ENCODE peak calls at places on chromosomes 3 and 15, in six cellular contexts. H is HepG2, I is K562, E is H1, T is GM12891, B is GM12878. G is an unnamed sample.

GRCh38 chr3:196650740-196651311 is 11.3 kb downstream of the NRROS start:
- DNase-seq in H (peak), I (peak), E (no peak), T (no peak), B (no peak), G (no peak)

GRCh38 chr3:125403789-125404188 is 28.7 kb upstream of the ZNF148 start:
- DNase-seq in H (no peak), I (no peak), E (no peak), T (no peak), B (no peak), G (no peak)

GRCh38 chr3:111373861-111374260 is 168.1 kb upstream of the CD96 start:
- DNase-seq in H (no peak), I (no peak), E (no peak), T (no peak), B (no peak), G (no peak)

GRCh38 chr3:11379238-11379823 is 107.1 kb downstream of the ATG7 start:
- DNase-seq in H (peak), I (no peak), E (no peak), T (no peak), B (peak), G (no peak)

GRCh38 chr3:169179193-169180122 is 484.1 kb downstream of the MECOM start:
- DNase-seq in H (no peak), I (peak), E (no peak), T (no peak), B (no peak), G (no peak)

GRCh38 chr15:39451121-39451698 is 129.7 kb upstream of the THBS1 start:
- DNase-seq in H (no peak), I (no peak), E (no peak), T (no peak), B (no peak), G (no peak)

GRCh38 chr3:8647137-8647970 is 2.8 kb upstream of the SSUH2 start:
- DNase-seq in H (peak), I (no peak), E (no peak), T (no peak), B (no peak), G (no peak)

GRCh38 chr3:169665264-169666078 is 2.0 kb upstream of the MECOM start:
- DNase-seq in H (no peak), I (no peak), E (peak), T (no peak), B (no peak), G (no peak)

GRCh38 chr15:40087991-40088928 is 20.4 kb downstream of the BMF start:
- DNase-seq in H (peak), I (no peak), E (no peak), T (no peak), B (no peak), G (no peak)

GRCh38 chr3:75906555-75907112 is 121.3 kb upstream of the ZNF717 start:
- DNase-seq in H (no peak), I (no peak), E (peak), T (no peak), B (no peak), G (no peak)

GRCh38 chr15:40354408-40355171 is 3.4 kb upstream of the DISP2 start:
- DNase-seq in H (no peak), I (peak), E (peak), T (no peak), B (no peak), G (no peak)

GRCh38 chr3:188869628-188870027 is 302.1 kb upstream of the TPRG1 start:
- DNase-seq in H (no peak), I (no peak), E (no peak), T (no peak), B (no peak), G (no peak)

GRCh38 chr3:50671331-50671730 is 3.4 kb upstream of the DOCK3 start:
- DNase-seq in H (no peak), I (no peak), E (no peak), T (no peak), B (no peak), G (no peak)

GRCh38 chr15:92117301-92117731 is 263.8 kb downstream of the SLCO3A1 start:
- DNase-seq in H (no peak), I (no peak), E (no peak), T (no peak), B (no peak), G (no peak)

GRCh38 chr3:24151595-24151994 is 206.5 kb downstream of the NR1D2 start:
- DNase-seq in H (no peak), I (no peak), E (no peak), T (no peak), B (no peak), G (no peak)

GRCh38 chr3:12978682-12979081 is 94.5 kb downstream of the IQSEC1 start:
- DNase-seq in H (no peak), I (no peak), E (no peak), T (no peak), B (no peak), G (no peak)

GRCh38 chr3:123379041-123379830 is 69.7 kb downstream of the ADCY5 start:
- DNase-seq in H (no peak), I (no peak), E (no peak), T (no peak), B (no peak), G (no peak)

GRCh38 chr3:53255775-53256703 is at the start of gene TKT:
- DNase-seq in H (peak), I (peak), E (peak), T (peak), B (peak), G (peak)

GRCh38 chr3:46670891-46671427 is 22.5 kb downstream of the ALS2CL start:
- DNase-seq in H (no peak), I (no peak), E (peak), T (peak), B (no peak), G (peak)

GRCh38 chr3:81579744-81580143 is 181.7 kb downstream of the GBE1 start:
- DNase-seq in H (no peak), I (no peak), E (no peak), T (no peak), B (no peak), G (no peak)

GRCh38 chr3:81581966-81582599 is 179.4 kb downstream of the GBE1 start:
- DNase-seq in H (peak), I (no peak), E (no peak), T (no peak), B (peak), G (no peak)

GRCh38 chr3:81585937-81586336 is 175.5 kb downstream of the GBE1 start:
- DNase-seq in H (no peak), I (no peak), E (no peak), T (no peak), B (no peak), G (no peak)

GRCh38 chr3:81580399-81580798 is 181.0 kb downstream of the GBE1 start:
- DNase-seq in H (no peak), I (no peak), E (no peak), T (no peak), B (no peak), G (no peak)

GRCh38 chr3:81585057-81585456 is 176.4 kb downstream of the GBE1 start:
- DNase-seq in H (no peak), I (no peak), E (no peak), T (no peak), B (no peak), G (no peak)
- TF ChIP-seq TAF1 in H (no peak), I (no peak), E (no peak), T (no peak), B (no peak), G (no peak)

DNA sequence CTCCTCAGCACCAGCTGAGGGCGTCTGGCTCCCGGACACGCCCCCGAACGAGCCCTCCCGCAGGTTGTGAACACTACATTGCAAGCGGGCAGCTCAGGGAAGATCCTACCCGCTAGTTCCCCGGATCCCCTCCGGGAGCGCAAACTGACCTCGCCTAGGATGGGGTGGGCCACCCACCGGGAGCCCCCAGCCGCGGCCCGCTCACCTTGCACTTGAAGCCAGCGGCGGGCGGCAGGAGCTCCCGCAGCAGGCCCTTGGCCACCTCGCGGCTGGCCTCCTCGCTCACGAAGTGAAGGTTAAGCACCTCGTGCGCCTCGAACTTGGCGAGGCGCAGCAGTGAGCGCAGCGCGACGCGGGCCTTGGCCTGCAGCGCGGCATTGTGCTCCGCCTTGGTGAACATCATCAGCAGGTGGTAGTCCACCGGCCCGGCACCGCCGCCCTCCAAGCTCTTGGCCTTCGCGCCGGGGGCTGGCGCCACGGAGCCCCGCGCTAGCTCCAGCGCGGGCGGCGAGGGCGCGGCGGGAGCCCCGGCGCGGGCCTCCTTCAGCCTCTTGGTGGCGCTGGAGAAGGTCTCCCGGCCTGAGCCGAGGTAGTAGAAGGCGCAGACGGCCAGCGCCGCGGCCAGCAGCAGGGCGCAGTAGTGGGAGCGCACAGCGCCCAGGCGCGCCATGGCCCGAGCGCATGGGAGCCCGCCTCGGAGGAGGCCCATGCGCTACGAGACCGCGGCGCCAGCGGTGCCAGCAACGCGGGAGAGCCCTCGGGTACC is 426 bp downstream of the XXYLT1 start:
- DNase-seq in H (peak), I (peak), E (peak), T (peak), B (no peak), G (peak)
- TF ChIP-seq POLR2A in H (peak), I (peak), E (no peak), T (no peak), B (peak), G (peak)

GRCh38 chr15:34214135-34214534 is 4.2 kb upstream of the KATNBL1 start:
- DNase-seq in H (no peak), I (no peak), E (peak), T (no peak), B (no peak), G (no peak)

GRCh38 chr15:34213690-34214089 is 3.8 kb upstream of the KATNBL1 start:
- DNase-seq in H (no peak), I (no peak), E (no peak), T (no peak), B (no peak), G (no peak)

GRCh38 chr15:34203936-34204335 is 6.0 kb downstream of the KATNBL1 start:
- DNase-seq in H (no peak), I (no peak), E (no peak), T (no peak), B (no peak), G (no peak)

GRCh38 chr15:34206016-34206415 is 3.9 kb downstream of the KATNBL1 start:
- DNase-seq in H (no peak), I (no peak), E (no peak), T (no peak), B (no peak), G (no peak)

DNA sequence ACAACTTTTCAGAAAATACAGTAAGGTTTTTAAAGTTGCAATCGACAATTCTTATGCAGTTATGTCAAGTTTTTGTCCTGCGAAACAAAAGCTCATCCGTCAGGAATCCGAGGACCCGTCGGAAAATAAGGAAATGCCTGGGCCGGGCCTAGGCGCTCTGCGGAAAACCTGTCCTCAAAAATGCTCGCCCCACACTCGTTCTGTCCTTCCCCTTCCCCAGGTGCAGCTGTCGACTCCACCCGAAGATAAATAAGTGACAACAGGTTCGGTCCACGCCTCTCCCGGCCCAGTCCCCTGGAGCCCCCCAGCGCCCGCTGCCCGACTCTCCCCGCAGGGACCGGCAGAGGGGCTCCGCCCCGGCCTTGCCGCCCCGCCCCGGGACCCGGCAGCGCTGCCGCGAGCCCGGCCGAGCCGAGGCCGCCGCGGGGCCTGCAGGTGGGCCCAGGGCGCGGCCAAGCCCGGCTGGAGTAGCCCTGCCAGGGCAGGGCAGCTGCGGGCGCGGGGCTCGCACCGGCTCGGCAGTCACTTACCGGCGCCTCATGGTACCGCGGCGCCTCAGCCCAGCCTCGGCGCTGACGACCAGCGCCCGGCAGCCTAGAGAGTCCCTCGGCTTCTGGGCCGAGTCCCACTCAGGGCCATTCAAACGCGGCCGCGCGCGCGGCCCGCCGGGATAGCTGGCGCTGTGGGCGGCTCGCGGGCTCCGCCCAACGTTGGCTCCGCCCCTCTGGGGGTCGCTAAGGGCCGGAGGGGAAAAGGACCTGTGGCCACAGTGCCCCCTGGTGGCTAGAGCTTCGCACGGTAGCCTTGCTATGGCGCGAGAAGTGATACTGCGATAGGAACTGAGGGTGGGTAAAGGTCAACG is at the start of gene KATNBL1:
- DNase-seq in H (peak), I (peak), E (peak), T (peak), B (peak), G (peak)
- TF ChIP-seq POLR2AphosphoS5 in H (peak), I (peak), E (peak), T (peak), B (peak), G (peak)

GRCh38 chr3:34832865-34833508 is 806.3 kb upstream of the ARPP21 start:
- DNase-seq in H (no peak), I (no peak), E (no peak), T (no peak), B (no peak), G (no peak)
- TF ChIP-seq TAF1 in H (no peak), I (no peak), E (no peak), T (no peak), B (no peak), G (no peak)

GRCh38 chr3:20042331-20042730 is 2.1 kb downstream of the KAT2B start:
- DNase-seq in H (no peak), I (no peak), E (no peak), T (no peak), B (no peak), G (no peak)

GRCh38 chr3:20040476-20041196 is 390 bp downstream of the KAT2B start:
- DNase-seq in H (peak), I (peak), E (peak), T (peak), B (no peak), G (peak)

GRCh38 chr3:20039082-20039764 is 1.0 kb upstream of the KAT2B start:
- DNase-seq in H (no peak), I (no peak), E (no peak), T (no peak), B (no peak), G (no peak)

GRCh38 chr3:20039765-20040475 is at the start of gene KAT2B:
- DNase-seq in H (peak), I (peak), E (peak), T (peak), B (no peak), G (peak)

GRCh38 chr3:20041197-20041780 is 1.0 kb downstream of the KAT2B start:
- DNase-seq in H (peak), I (peak), E (peak), T (no peak), B (no peak), G (peak)
- TF ChIP-seq POLR2A in H (no peak), I (no peak), E (no peak), T (no peak), B (peak), G (no peak)

DNA sequence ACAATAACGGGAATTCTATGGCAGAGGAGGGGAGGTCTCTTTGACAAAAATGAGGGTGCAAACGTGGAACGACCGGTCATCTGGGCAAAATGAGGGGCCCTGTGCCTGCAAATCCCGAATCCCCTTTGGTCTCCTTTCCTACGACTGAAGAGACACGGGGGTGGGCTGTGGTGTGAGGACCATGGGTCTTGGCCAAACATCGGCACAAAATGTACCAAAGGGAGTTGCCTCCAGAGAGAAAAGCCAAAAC is 503 bp downstream of the ZNF280D start:
- DNase-seq in H (peak), I (no peak), E (no peak), T (no peak), B (no peak), G (no peak)
- TF ChIP-seq POLR2AphosphoS5 in H (no peak), I (no peak), E (no peak), T (no peak), B (no peak), G (no peak)

GRCh38 chr3:141739731-141740130 is 1.6 kb downstream of the RNF7 start:
- DNase-seq in H (no peak), I (no peak), E (no peak), T (no peak), B (no peak), G (no peak)

GRCh38 chr3:141737828-141738635 is at the start of gene RNF7:
- DNase-seq in H (peak), I (peak), E (peak), T (peak), B (peak), G (peak)

GRCh38 chr3:141737108-141737507 is 990 bp upstream of the RNF7 start:
- DNase-seq in H (no peak), I (no peak), E (no peak), T (no peak), B (no peak), G (peak)

GRCh38 chr3:141740349-141740748 is 2.3 kb downstream of the RNF7 start:
- DNase-seq in H (no peak), I (no peak), E (no peak), T (no peak), B (no peak), G (no peak)

GRCh38 chr3:141738636-141739363 is 702 bp downstream of the RNF7 start:
- DNase-seq in H (no peak), I (no peak), E (no peak), T (no peak), B (no peak), G (no peak)
- TF ChIP-seq TAF1 in H (no peak), I (no peak), E (no peak), T (no peak), B (peak), G (no peak)

GRCh38 chr3:187739561-187740445 is 5.5 kb downstream of the BCL6 start:
- DNase-seq in H (no peak), I (peak), E (peak), T (peak), B (no peak), G (peak)

GRCh38 chr3:187742351-187743171 is 2.7 kb downstream of the BCL6 start:
- DNase-seq in H (no peak), I (no peak), E (no peak), T (no peak), B (no peak), G (no peak)

GRCh38 chr3:187743195-187744141 is 1.8 kb downstream of the BCL6 start:
- DNase-seq in H (no peak), I (peak), E (peak), T (no peak), B (no peak), G (no peak)

GRCh38 chr3:187740446-187741399 is 4.5 kb downstream of the BCL6 start:
- DNase-seq in H (no peak), I (peak), E (peak), T (no peak), B (no peak), G (no peak)

GRCh38 chr3:187741403-187742350 is 3.6 kb downstream of the BCL6 start:
- DNase-seq in H (peak), I (peak), E (peak), T (no peak), B (no peak), G (no peak)
- TF ChIP-seq POLR2A in H (no peak), I (no peak), E (peak), T (no peak), B (no peak), G (no peak)

GRCh38 chr3:184895350-184895749 is 83.4 kb downstream of the VPS8 start:
- DNase-seq in H (no peak), I (no peak), E (no peak), T (no peak), B (no peak), G (no peak)

GRCh38 chr3:184896336-184896735 is 84.4 kb downstream of the VPS8 start:
- DNase-seq in H (no peak), I (no peak), E (no peak), T (no peak), B (no peak), G (no peak)

GRCh38 chr3:184899953-184900595 is 88.1 kb downstream of the VPS8 start:
- DNase-seq in H (no peak), I (no peak), E (no peak), T (no peak), B (no peak), G (no peak)
- TF ChIP-seq POLR2AphosphoS5 in H (no peak), I (no peak), E (no peak), T (no peak), B (no peak), G (no peak)

GRCh38 chr3:158395421-158395820 is 175.6 kb upstream of the MLF1 start:
- DNase-seq in H (no peak), I (no peak), E (no peak), T (no peak), B (no peak), G (no peak)
- TF ChIP-seq TAF1 in H (no peak), I (no peak), E (no peak), T (no peak), B (no peak), G (no peak)